ENCODE peak calls at places on chromosomes 5 and 9, in four cellular contexts. One of them, this sample, is unnamed.

GRCh38 chr9:136409557-136410455 is 608 bp downstream of the ENTR1 start:
- DNase-seq in testis: peak; percentile 57
- DNase-seq in thyroid gland: peak; percentile 58
- DNase-seq in endothelial cell of umbilical vein: peak; percentile 44
- DNase-seq in this sample: peak; percentile 54

GRCh38 chr5:145493435-145493834 is 341.7 kb downstream of the PRELID2 start:
- DNase-seq in testis: no peak
- DNase-seq in thyroid gland: no peak
- DNase-seq in endothelial cell of umbilical vein: no peak
- DNase-seq in this sample: no peak

GRCh38 chr5:56851258-56851941 is 36.1 kb downstream of the MAP3K1 start:
- DNase-seq in testis: no peak
- DNase-seq in thyroid gland: peak; percentile 72
- DNase-seq in endothelial cell of umbilical vein: peak; percentile 63
- DNase-seq in this sample: no peak

GRCh38 chr9:88980732-88981336 is 10.4 kb upstream of the S1PR3 start:
- DNase-seq in testis: no peak
- DNase-seq in thyroid gland: no peak
- DNase-seq in endothelial cell of umbilical vein: no peak
- DNase-seq in this sample: no peak

GRCh38 chr5:80187274-80187673 is 68.6 kb downstream of the SERINC5 start:
- DNase-seq in testis: no peak
- DNase-seq in thyroid gland: no peak
- DNase-seq in endothelial cell of umbilical vein: peak; percentile 19
- DNase-seq in this sample: no peak

GRCh38 chr9:88429595-88430430 is 41.6 kb downstream of the SPIN1 start:
- DNase-seq in testis: no peak
- DNase-seq in thyroid gland: no peak
- DNase-seq in endothelial cell of umbilical vein: peak; percentile 14
- DNase-seq in this sample: no peak

GRCh38 chr9:87527211-87527916 is 29.7 kb downstream of the DAPK1 start:
- DNase-seq in testis: no peak
- DNase-seq in thyroid gland: no peak
- DNase-seq in endothelial cell of umbilical vein: no peak
- DNase-seq in this sample: no peak

GRCh38 chr5:35247645-35248034 is 17.4 kb upstream of the PRLR start:
- DNase-seq in testis: no peak
- DNase-seq in thyroid gland: no peak
- DNase-seq in endothelial cell of umbilical vein: peak; percentile 44
- DNase-seq in this sample: no peak

GRCh38 chr5:57176350-57176857 is 2.5 kb downstream of the GPBP1 start:
- DNase-seq in testis: no peak
- DNase-seq in thyroid gland: no peak
- DNase-seq in endothelial cell of umbilical vein: peak; percentile 88
- DNase-seq in this sample: peak; percentile 60

GRCh38 chr5:162529886-162530285 is 462.3 kb downstream of the GABRG2 start:
- DNase-seq in testis: no peak
- DNase-seq in thyroid gland: no peak
- DNase-seq in endothelial cell of umbilical vein: no peak
- DNase-seq in this sample: no peak

GRCh38 chr9:715310-715709 is 126.2 kb upstream of the DMRT1 start:
- DNase-seq in testis: no peak
- DNase-seq in thyroid gland: peak; percentile 54
- DNase-seq in endothelial cell of umbilical vein: no peak
- DNase-seq in this sample: no peak

GRCh38 chr9:132162764-132163456 is 1.1 kb downstream of the NTNG2 start:
- DNase-seq in testis: no peak
- DNase-seq in thyroid gland: no peak
- DNase-seq in endothelial cell of umbilical vein: no peak
- DNase-seq in this sample: no peak

GRCh38 chr5:88236866-88237642 is 31.6 kb downstream of the TMEM161B start:
- DNase-seq in testis: no peak
- DNase-seq in thyroid gland: no peak
- DNase-seq in endothelial cell of umbilical vein: no peak
- DNase-seq in this sample: no peak

GRCh38 chr9:97985058-97985861 is 2.1 kb downstream of the ANP32B start:
- DNase-seq in testis: peak; percentile 43
- DNase-seq in thyroid gland: peak; percentile 44
- DNase-seq in endothelial cell of umbilical vein: peak; percentile 56
- DNase-seq in this sample: peak; percentile 83

GRCh38 chr5:72065751-72066255 is 41.5 kb upstream of the MAP1B start:
- DNase-seq in testis: no peak
- DNase-seq in thyroid gland: no peak
- DNase-seq in endothelial cell of umbilical vein: no peak
- DNase-seq in this sample: no peak

GRCh38 chr5:173984218-173984617 is 4.8 kb upstream of the C5orf47 start:
- DNase-seq in testis: no peak
- DNase-seq in thyroid gland: no peak
- DNase-seq in endothelial cell of umbilical vein: peak; percentile 11
- DNase-seq in this sample: peak; percentile 40

GRCh38 chr5:150585781-150586461 is 54.5 kb upstream of the SYNPO start:
- DNase-seq in testis: no peak
- DNase-seq in thyroid gland: no peak
- DNase-seq in endothelial cell of umbilical vein: no peak
- DNase-seq in this sample: no peak

GRCh38 chr9:30075451-30076199 is 2308.8 kb upstream of the ACO1 start:
- DNase-seq in testis: no peak
- DNase-seq in thyroid gland: no peak
- DNase-seq in endothelial cell of umbilical vein: no peak
- DNase-seq in this sample: no peak

GRCh38 chr5:172721455-172722308 is 49.3 kb downstream of the DUSP1 start:
- DNase-seq in testis: peak; percentile 30
- DNase-seq in thyroid gland: no peak
- DNase-seq in endothelial cell of umbilical vein: peak; percentile 95
- DNase-seq in this sample: no peak

GRCh38 chr9:5421163-5421562 is 16.6 kb downstream of the PLGRKT start:
- DNase-seq in testis: no peak
- DNase-seq in thyroid gland: no peak
- DNase-seq in endothelial cell of umbilical vein: no peak
- DNase-seq in this sample: no peak

GRCh38 chr9:748861-749497 is 92.5 kb upstream of the DMRT1 start:
- DNase-seq in testis: no peak
- DNase-seq in thyroid gland: no peak
- DNase-seq in endothelial cell of umbilical vein: no peak
- DNase-seq in this sample: no peak

GRCh38 chr9:5596173-5596572 is 32.7 kb upstream of the RIC1 start:
- DNase-seq in testis: no peak
- DNase-seq in thyroid gland: no peak
- DNase-seq in endothelial cell of umbilical vein: peak; percentile 28
- DNase-seq in this sample: no peak

GRCh38 chr9:110977259-110977709 is 61.0 kb downstream of the LPAR1 start:
- DNase-seq in testis: peak; percentile 55
- DNase-seq in thyroid gland: no peak
- DNase-seq in endothelial cell of umbilical vein: peak; percentile 77
- DNase-seq in this sample: no peak

GRCh38 chr5:82641362-82641988 is 363.3 kb upstream of the RPS23 start:
- DNase-seq in testis: peak; percentile 75
- DNase-seq in thyroid gland: peak; percentile 79
- DNase-seq in endothelial cell of umbilical vein: peak; percentile 81
- DNase-seq in this sample: peak; percentile 75

GRCh38 chr5:103357636-103358035 is 99.1 kb downstream of the MACIR start:
- DNase-seq in testis: no peak
- DNase-seq in thyroid gland: no peak
- DNase-seq in endothelial cell of umbilical vein: no peak
- DNase-seq in this sample: no peak

GRCh38 chr9:137136261-137136925 is 2.6 kb upstream of the GRIN1 start:
- DNase-seq in testis: no peak
- DNase-seq in thyroid gland: no peak
- DNase-seq in endothelial cell of umbilical vein: no peak
- DNase-seq in this sample: peak; percentile 41

GRCh38 chr5:132426525-132427138 is 57.1 kb downstream of the SLC22A5 start:
- DNase-seq in testis: peak; percentile 45
- DNase-seq in thyroid gland: peak; percentile 50
- DNase-seq in endothelial cell of umbilical vein: peak; percentile 80
- DNase-seq in this sample: peak; percentile 92
- TF ChIP-seq POLR2A in testis: no peak
- TF ChIP-seq POLR2A in thyroid gland: no peak
- TF ChIP-seq POLR2A in endothelial cell of umbilical vein: no peak
- TF ChIP-seq POLR2A in this sample: no peak

GRCh38 chr9:133352635-133353340 is 3.5 kb downstream of the SURF1 start:
- DNase-seq in testis: no peak
- DNase-seq in thyroid gland: no peak
- DNase-seq in endothelial cell of umbilical vein: no peak
- DNase-seq in this sample: no peak
- TF ChIP-seq POLR2A in testis: no peak
- TF ChIP-seq POLR2A in thyroid gland: no peak
- TF ChIP-seq POLR2A in endothelial cell of umbilical vein: peak; percentile 38
- TF ChIP-seq POLR2A in this sample: no peak

GRCh38 chr5:177609076-177610059 is 9.4 kb downstream of the B4GALT7 start:
- DNase-seq in testis: peak; percentile 32
- DNase-seq in thyroid gland: no peak
- DNase-seq in endothelial cell of umbilical vein: no peak
- DNase-seq in this sample: no peak
- TF ChIP-seq POLR2A in testis: no peak
- TF ChIP-seq POLR2A in thyroid gland: no peak
- TF ChIP-seq POLR2A in endothelial cell of umbilical vein: no peak
- TF ChIP-seq POLR2A in this sample: no peak

GRCh38 chr9:90612957-90613356 is 29.7 kb downstream of the DIRAS2 start:
- DNase-seq in testis: no peak
- DNase-seq in thyroid gland: no peak
- DNase-seq in endothelial cell of umbilical vein: no peak
- DNase-seq in this sample: no peak

GRCh38 chr9:90608141-90608540 is 34.5 kb downstream of the DIRAS2 start:
- DNase-seq in testis: no peak
- DNase-seq in thyroid gland: no peak
- DNase-seq in endothelial cell of umbilical vein: no peak
- DNase-seq in this sample: no peak

GRCh38 chr9:90611121-90611520 is 31.5 kb downstream of the DIRAS2 start:
- DNase-seq in testis: no peak
- DNase-seq in thyroid gland: no peak
- DNase-seq in endothelial cell of umbilical vein: no peak
- DNase-seq in this sample: no peak

GRCh38 chr9:90613502-90613901 is 29.1 kb downstream of the DIRAS2 start:
- DNase-seq in testis: no peak
- DNase-seq in thyroid gland: no peak
- DNase-seq in endothelial cell of umbilical vein: no peak
- DNase-seq in this sample: no peak

GRCh38 chr9:90611568-90611967 is 31.1 kb downstream of the DIRAS2 start:
- DNase-seq in testis: no peak
- DNase-seq in thyroid gland: no peak
- DNase-seq in endothelial cell of umbilical vein: no peak
- DNase-seq in this sample: no peak
- TF ChIP-seq POLR2A in testis: no peak
- TF ChIP-seq POLR2A in thyroid gland: no peak
- TF ChIP-seq POLR2A in endothelial cell of umbilical vein: no peak
- TF ChIP-seq POLR2A in this sample: no peak